ENCODE peak calls at places on chromosomes 7 and 10, in eight cellular contexts. G is fibroblast of gingiva; V is sciatic nerve; P is fibroblast of lung; D is ecto neural progenitor cell; S is activated CD4-positive, alpha-beta T cell treated with anti-CD3 and anti-CD28 coated beads for 1 hour; Q is NCI-H82; H is anterior cingulate cortex. L is an unnamed sample.

GRCh38 chr7:20301311-20301939 is 29.3 kb upstream of the ITGB8 start:
- DNase-seq in S (no peak), D (no peak), H (no peak), Q (no peak), G (peak), V (no peak), P (peak), L (no peak)

GRCh38 chr7:151731022-151731441 is 145.9 kb downstream of the PRKAG2 start:
- DNase-seq in S (no peak), P (no peak), D (no peak), G (no peak), H (no peak), Q (peak), V (no peak), L (no peak)

GRCh38 chr7:102042016-102042656 is 224.7 kb downstream of the CUX1 start:
- DNase-seq in P (peak), V (peak), G (peak), S (no peak), Q (no peak), D (no peak), H (no peak), L (peak)

GRCh38 chr10:132517951-132518521 is 19.6 kb upstream of the INPP5A start:
- DNase-seq in S (no peak), G (no peak), P (no peak), D (no peak), V (peak), Q (no peak), H (no peak), L (no peak)

GRCh38 chr10:15472431-15473400 is 101.6 kb upstream of the FAM171A1 start:
- DNase-seq in Q (peak), S (no peak), P (peak), V (no peak), G (peak), H (no peak), D (peak), L (no peak)

GRCh38 chr7:82507365-82507975 is 63.9 kb upstream of the CACNA2D1 start:
- DNase-seq in P (no peak), H (no peak), S (no peak), D (no peak), V (no peak), G (no peak), Q (no peak), L (no peak)

GRCh38 chr7:91193141-91193540 is 71.1 kb upstream of the FZD1 start:
- DNase-seq in Q (no peak), H (no peak), V (no peak), S (no peak), D (no peak), P (peak), G (peak), L (peak)

GRCh38 chr7:124411796-124412195 is 353.8 kb downstream of the GPR37 start:
- DNase-seq in G (no peak), S (no peak), V (no peak), P (no peak), Q (no peak), D (no peak), H (no peak), L (no peak)

GRCh38 chr10:73501651-73502050 is 5.8 kb upstream of the PPP3CB start:
- DNase-seq in P (no peak), S (no peak), G (no peak), H (no peak), Q (no peak), V (no peak), D (no peak), L (peak)

GRCh38 chr10:72285972-72286521 is 12.3 kb downstream of the DDIT4 start:
- DNase-seq in S (no peak), Q (no peak), G (no peak), H (no peak), P (no peak), V (no peak), D (no peak), L (peak)

GRCh38 chr7:125355899-125356298 is 426.3 kb upstream of the POT1 start:
- DNase-seq in H (no peak), Q (no peak), D (no peak), S (no peak), V (no peak), P (peak), G (no peak), L (no peak)

L was measured in renal cortical epithelial cell.